ENCODE peak calls at places on chromosomes 11 and 22, in ten cellular contexts. A, O, G, D, Z, R, M, I, F and N are unnamed samples.

GRCh38 chr11:134337051-134337450 is 5.3 kb downstream of the GLB1L2 start:
- DNase-seq in A (no peak), O (no peak), G (no peak), D (no peak), Z (no peak), R (peak), M (no peak), I (no peak), F (no peak), N (no peak)

GRCh38 chr11:99257131-99257530 is 236.4 kb downstream of the CNTN5 start:
- DNase-seq in A (no peak), O (no peak), G (peak), D (no peak), Z (no peak), R (no peak), M (no peak), I (no peak), F (no peak), N (no peak)

GRCh38 chr11:14058061-14058460 is 95.5 kb downstream of the SPON1 start:
- DNase-seq in A (no peak), O (no peak), G (no peak), D (no peak), Z (no peak), R (no peak), M (no peak), I (no peak), F (no peak), N (no peak)

GRCh38 chr11:4118107-4118506 is 23.5 kb downstream of the RRM1 start:
- DNase-seq in A (no peak), O (no peak), G (peak), D (no peak), Z (no peak), R (no peak), M (no peak), I (no peak), F (peak), N (no peak)

GRCh38 chr11:76415073-76415472 is 29.7 kb upstream of the EMSY start:
- DNase-seq in A (no peak), O (no peak), G (no peak), D (no peak), Z (no peak), R (no peak), M (no peak), I (peak), F (no peak), N (no peak)

GRCh38 chr11:128728767-128729587 is 35.1 kb downstream of the FLI1 start:
- DNase-seq in A (no peak), O (no peak), G (no peak), D (no peak), Z (peak), R (no peak), M (no peak), I (no peak), F (no peak), N (no peak)

GRCh38 chr22:49295851-49296560 is 531.7 kb downstream of the BRD1 start:
- DNase-seq in A (peak), O (no peak), G (no peak), D (no peak), Z (no peak), R (no peak), M (no peak), I (no peak), F (no peak), N (no peak)

GRCh38 chr11:129911298-129911697 is 15.9 kb upstream of the NFRKB start:
- DNase-seq in A (no peak), O (no peak), G (peak), D (no peak), Z (no peak), R (no peak), M (no peak), I (no peak), F (peak), N (no peak)

GRCh38 chr11:1992111-1992510 is 5.5 kb downstream of the H19 start:
- DNase-seq in A (no peak), O (peak), G (no peak), D (no peak), Z (no peak), R (no peak), M (no peak), I (no peak), F (no peak), N (no peak)

GRCh38 chr11:24617856-24618255 is 121.0 kb downstream of the LUZP2 start:
- DNase-seq in A (no peak), O (no peak), G (no peak), D (no peak), Z (no peak), R (no peak), M (no peak), I (no peak), F (no peak), N (no peak)

GRCh38 chr11:2135648-2136201 is 3.5 kb downstream of the IGF2 start:
- DNase-seq in A (no peak), O (no peak), G (no peak), D (no peak), Z (no peak), R (no peak), M (no peak), I (no peak), F (no peak), N (no peak)

GRCh38 chr11:76772100-76772782 is 10.9 kb upstream of the TSKU start:
- DNase-seq in A (no peak), O (no peak), G (peak), D (no peak), Z (no peak), R (no peak), M (no peak), I (no peak), F (peak), N (no peak)

GRCh38 chr11:45104006-45104789 is 42.2 kb upstream of the PRDM11 start:
- DNase-seq in A (no peak), O (no peak), G (no peak), D (no peak), Z (no peak), R (no peak), M (no peak), I (no peak), F (no peak), N (no peak)

GRCh38 chr22:49502126-49502826 is 325.4 kb downstream of the BRD1 start:
- DNase-seq in A (no peak), O (no peak), G (no peak), D (no peak), Z (no peak), R (no peak), M (no peak), I (no peak), F (peak), N (no peak)

GRCh38 chr22:22593964-22594656 is 35.0 kb upstream of the PRAME start:
- DNase-seq in A (peak), O (peak), G (peak), D (no peak), Z (peak), R (peak), M (peak), I (peak), F (peak), N (peak)

GRCh38 chr11:115709297-115709696 is 205.1 kb upstream of the CADM1 start:
- DNase-seq in A (no peak), O (no peak), G (no peak), D (no peak), Z (no peak), R (peak), M (no peak), I (no peak), F (no peak), N (peak)

GRCh38 chr22:48192920-48193319 is 1430.5 kb downstream of the TBC1D22A start:
- DNase-seq in A (no peak), O (no peak), G (no peak), D (no peak), Z (no peak), R (no peak), M (no peak), I (no peak), F (no peak), N (no peak)

GRCh38 chr11:60428517-60428916 is 855 bp upstream of the MS4A5 start:
- DNase-seq in A (no peak), O (no peak), G (peak), D (no peak), Z (no peak), R (no peak), M (no peak), I (no peak), F (no peak), N (no peak)

GRCh38 chr11:127003260-127003981 is 2.9 kb upstream of the KIRREL3 start:
- DNase-seq in A (no peak), O (no peak), G (no peak), D (peak), Z (peak), R (peak), M (no peak), I (peak), F (peak), N (peak)

GRCh38 chr11:119567667-119568582 is 145.0 kb upstream of the THY1 start:
- DNase-seq in A (no peak), O (no peak), G (peak), D (no peak), Z (no peak), R (no peak), M (no peak), I (peak), F (peak), N (no peak)

GRCh38 chr22:19806213-19807160 is 45.9 kb downstream of the TBX1 start:
- DNase-seq in A (peak), O (no peak), G (no peak), D (no peak), Z (no peak), R (no peak), M (peak), I (peak), F (peak), N (no peak)

GRCh38 chr22:37621352-37621860 is 12.8 kb downstream of the GGA1 start:
- DNase-seq in A (no peak), O (no peak), G (no peak), D (no peak), Z (no peak), R (no peak), M (no peak), I (no peak), F (no peak), N (no peak)

GRCh38 chr22:20965104-20965887 is 1.8 kb upstream of the AIFM3 start:
- DNase-seq in A (no peak), O (peak), G (no peak), D (no peak), Z (peak), R (no peak), M (no peak), I (peak), F (no peak), N (no peak)

GRCh38 chr11:14972581-14973490 is 685 bp upstream of the CALCA start:
- DNase-seq in A (no peak), O (no peak), G (no peak), D (no peak), Z (peak), R (no peak), M (no peak), I (no peak), F (no peak), N (peak)

GRCh38 chr11:102252339-102252891 is 64.9 kb upstream of the BIRC3 start:
- DNase-seq in A (no peak), O (no peak), G (peak), D (no peak), Z (no peak), R (no peak), M (no peak), I (no peak), F (no peak), N (no peak)

GRCh38 chr11:64695548-64695947 is 27.4 kb downstream of the NRXN2 start:
- DNase-seq in A (no peak), O (no peak), G (no peak), D (no peak), Z (no peak), R (no peak), M (no peak), I (no peak), F (no peak), N (no peak)

GRCh38 chr11:125773516-125773915 is 5.1 kb downstream of the PATE2 start:
- DNase-seq in A (no peak), O (no peak), G (peak), D (no peak), Z (no peak), R (no peak), M (no peak), I (no peak), F (no peak), N (no peak)

GRCh38 chr22:17774206-17774927 is at the start of gene BID:
- DNase-seq in A (peak), O (peak), G (no peak), D (no peak), Z (peak), R (peak), M (no peak), I (peak), F (no peak), N (peak)

GRCh38 chr22:30228509-30229359 is 17.8 kb downstream of the LIF start:
- DNase-seq in A (no peak), O (no peak), G (no peak), D (no peak), Z (no peak), R (no peak), M (no peak), I (no peak), F (no peak), N (no peak)

GRCh38 chr22:35480627-35481565 is 59.7 kb upstream of the RASD2 start:
- DNase-seq in A (peak), O (no peak), G (no peak), D (no peak), Z (no peak), R (no peak), M (no peak), I (no peak), F (no peak), N (no peak)

DNA sequence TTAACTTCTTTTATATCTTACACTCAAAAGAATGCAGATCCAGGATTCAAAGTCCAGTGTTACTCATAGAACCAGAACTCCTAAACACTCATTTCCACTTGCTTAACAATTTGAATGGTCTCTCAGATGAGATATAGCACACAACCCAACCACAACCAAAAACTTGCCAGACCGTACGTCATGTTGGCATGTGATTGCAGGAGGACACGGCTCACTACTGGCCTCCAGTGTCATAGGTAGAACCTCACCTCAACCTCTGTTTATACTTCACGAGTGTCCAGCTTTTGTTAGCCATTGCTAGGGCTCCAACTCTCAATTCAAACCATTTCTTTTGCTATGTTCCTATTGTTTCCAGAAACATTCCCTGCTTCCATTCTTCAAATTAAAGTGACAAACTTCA is 58.5 kb upstream of the PDGFD start:
- DNase-seq in A (no peak), O (no peak), G (no peak), D (no peak), Z (no peak), R (no peak), M (no peak), I (peak), F (no peak), N (no peak)
- TF ChIP-seq CTCF in A (no peak), O (no peak), G (no peak), D (no peak), Z (no peak), R (no peak), M (no peak), I (peak), F (no peak), N (no peak)

GRCh38 chr22:26753125-26753862 is 95.9 kb downstream of the MIAT start:
- DNase-seq in A (no peak), O (no peak), G (no peak), D (no peak), Z (peak), R (no peak), M (no peak), I (no peak), F (no peak), N (no peak)
- TF ChIP-seq CTCF in A (no peak), O (no peak), G (peak), D (no peak), Z (peak), R (no peak), M (no peak), I (no peak), F (no peak), N (no peak)

GRCh38 chr11:94636388-94636787 is 69.2 kb downstream of the PIWIL4 start:
- DNase-seq in A (no peak), O (no peak), G (no peak), D (no peak), Z (no peak), R (no peak), M (no peak), I (no peak), F (no peak), N (no peak)
- TF ChIP-seq CTCF in A (no peak), O (no peak), G (no peak), D (no peak), Z (no peak), R (no peak), M (no peak), I (no peak), F (no peak), N (no peak)

DNA sequence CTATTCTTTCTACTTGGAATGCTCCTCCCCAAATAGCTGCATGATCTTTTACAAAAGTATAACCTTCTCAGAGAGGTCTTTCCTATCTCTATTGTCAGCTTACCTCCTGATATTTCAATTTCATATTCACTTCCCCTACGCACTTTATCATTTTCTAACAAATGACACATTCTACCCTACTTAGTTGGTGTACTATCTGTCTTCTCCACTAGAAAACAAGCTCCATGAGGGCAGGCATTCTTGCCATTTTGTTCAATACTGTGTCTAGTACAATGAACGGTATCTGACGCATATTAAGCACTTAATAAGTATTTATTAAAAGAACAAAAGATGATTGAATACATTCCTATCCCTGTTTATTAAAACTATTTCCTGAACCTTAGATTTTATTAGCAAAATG is 96.5 kb upstream of the APOA1 start:
- DNase-seq in A (no peak), O (no peak), G (no peak), D (no peak), Z (no peak), R (no peak), M (no peak), I (no peak), F (no peak), N (no peak)
- TF ChIP-seq CTCF in A (no peak), O (no peak), G (no peak), D (no peak), Z (no peak), R (no peak), M (no peak), I (no peak), F (no peak), N (no peak)

DNA sequence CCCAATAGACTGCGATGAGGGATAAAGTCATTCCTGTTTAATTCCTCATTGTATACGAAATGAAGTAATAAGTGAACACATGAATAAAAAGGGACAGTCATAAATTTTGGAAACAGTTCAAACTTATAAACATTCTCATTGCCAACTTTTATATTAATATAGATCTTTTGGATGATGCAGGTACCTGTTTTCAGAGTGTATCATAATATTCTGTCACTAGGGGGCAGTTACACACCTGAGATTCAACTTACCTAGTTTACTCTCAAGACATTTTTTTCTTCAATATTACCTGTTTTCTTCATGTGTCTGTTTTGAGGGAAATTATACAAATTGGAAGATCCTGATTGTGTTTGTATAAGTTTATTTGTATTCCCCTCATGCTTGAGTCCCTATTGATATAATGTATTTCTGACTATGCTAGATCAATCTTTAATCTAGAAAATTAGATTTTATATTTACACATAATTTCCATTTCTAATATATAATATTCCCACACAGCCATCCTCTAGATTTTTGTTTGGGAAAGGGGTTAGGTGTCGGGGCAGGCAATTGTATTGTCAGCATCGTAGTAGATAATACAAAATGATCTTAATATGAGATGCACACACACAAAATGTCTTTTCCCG is 18.3 kb downstream of the FDX1 start:
- DNase-seq in A (no peak), O (peak), G (peak), D (no peak), Z (no peak), R (no peak), M (no peak), I (no peak), F (peak), N (peak)
- TF ChIP-seq CTCF in A (peak), O (peak), G (peak), D (peak), Z (peak), R (peak), M (peak), I (peak), F (no peak), N (peak)

GRCh38 chr11:89498845-89499448 is 7.8 kb upstream of the NOX4 start:
- DNase-seq in A (no peak), O (no peak), G (no peak), D (no peak), Z (no peak), R (no peak), M (no peak), I (peak), F (no peak), N (no peak)
- TF ChIP-seq CTCF in A (no peak), O (no peak), G (peak), D (peak), Z (peak), R (no peak), M (no peak), I (peak), F (no peak), N (no peak)

GRCh38 chr22:24555496-24556253 is at the start of gene SNRPD3:
- DNase-seq in A (peak), O (peak), G (peak), D (peak), Z (peak), R (peak), M (peak), I (peak), F (peak), N (peak)
- TF ChIP-seq CTCF in A (no peak), O (no peak), G (peak), D (no peak), Z (peak), R (no peak), M (no peak), I (peak), F (no peak), N (no peak)

GRCh38 chr11:70445091-70445490 is 46.8 kb downstream of the CTTN start:
- DNase-seq in A (no peak), O (no peak), G (no peak), D (no peak), Z (no peak), R (no peak), M (no peak), I (no peak), F (no peak), N (no peak)

GRCh38 chr11:70443043-70444030 is 45.0 kb downstream of the CTTN start:
- DNase-seq in A (no peak), O (no peak), G (no peak), D (no peak), Z (no peak), R (no peak), M (no peak), I (no peak), F (no peak), N (no peak)

GRCh38 chr11:70445605-70446004 is 47.3 kb downstream of the CTTN start:
- DNase-seq in A (no peak), O (no peak), G (no peak), D (no peak), Z (no peak), R (no peak), M (no peak), I (no peak), F (no peak), N (no peak)

GRCh38 chr11:70454197-70454767 is 56.0 kb downstream of the CTTN start:
- DNase-seq in A (no peak), O (no peak), G (no peak), D (no peak), Z (no peak), R (no peak), M (no peak), I (no peak), F (no peak), N (no peak)

DNA sequence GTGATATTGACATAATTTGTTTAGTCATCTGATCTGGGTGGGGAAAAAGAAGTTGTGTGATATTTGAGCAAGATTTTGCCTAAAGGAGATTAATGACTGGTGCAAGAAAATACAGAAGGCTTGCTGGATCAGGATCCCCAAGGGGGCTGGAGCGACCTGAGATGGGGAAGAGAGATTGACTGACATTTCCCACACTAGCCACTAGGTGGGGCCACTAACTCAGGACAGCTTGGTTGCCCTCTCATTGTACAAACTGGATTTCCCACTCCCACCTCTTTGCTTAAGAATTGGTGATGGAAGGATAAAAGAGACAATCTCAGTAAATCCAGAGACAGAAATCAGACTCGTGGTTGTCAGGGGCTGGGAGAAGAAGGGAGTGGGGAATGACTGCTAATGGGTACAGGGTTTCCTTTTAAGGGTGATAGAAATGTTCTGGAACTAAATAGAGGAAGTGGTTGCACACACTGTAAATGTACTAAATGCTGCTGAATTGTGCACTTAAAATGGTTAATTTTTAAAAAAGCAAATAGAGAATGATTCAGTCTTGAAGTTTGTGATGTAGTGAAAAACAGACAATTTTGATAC is 50.7 kb downstream of the CTTN start:
- DNase-seq in A (no peak), O (no peak), G (no peak), D (no peak), Z (no peak), R (no peak), M (no peak), I (no peak), F (no peak), N (no peak)
- TF ChIP-seq CTCF in A (no peak), O (peak), G (peak), D (no peak), Z (peak), R (no peak), M (no peak), I (no peak), F (peak), N (peak)